ENCODE peak calls at places on chromosomes 6 and 20, in seven cellular contexts. N, U, S, B, W, H and Q are unnamed samples.

GRCh38 chr20:61120595-61121515 is 131.2 kb upstream of the CDH4 start:
- DNase-seq in N (no peak), U (no peak), S (peak), B (peak), W (peak), H (peak), Q (no peak)

GRCh38 chr6:40436685-40437604 is 150.2 kb downstream of the LRFN2 start:
- DNase-seq in N (peak), U (no peak), S (no peak), B (no peak), W (no peak), H (no peak), Q (no peak)

GRCh38 chr6:118860880-118861279 is 33.1 kb upstream of the ASF1A start:
- DNase-seq in N (no peak), U (no peak), S (no peak), B (no peak), W (no peak), H (no peak), Q (no peak)

GRCh38 chr20:18926972-18927371 is 113.4 kb downstream of the SCP2D1 start:
- DNase-seq in N (no peak), U (no peak), S (no peak), B (no peak), W (no peak), H (no peak), Q (no peak)

GRCh38 chr20:38692436-38693411 is 31.6 kb upstream of the SLC32A1 start:
- DNase-seq in N (peak), U (no peak), S (no peak), B (peak), W (no peak), H (peak), Q (peak)

GRCh38 chr20:59820204-59821041 is 113.0 kb downstream of the SYCP2 start:
- DNase-seq in N (peak), U (peak), S (no peak), B (peak), W (no peak), H (no peak), Q (no peak)

GRCh38 chr20:59291740-59292139 is 8.7 kb upstream of the EDN3 start:
- DNase-seq in N (no peak), U (no peak), S (no peak), B (peak), W (no peak), H (no peak), Q (no peak)

GRCh38 chr6:27608916-27609883 is 136.3 kb upstream of the ZNF184 start:
- DNase-seq in N (no peak), U (no peak), S (peak), B (peak), W (no peak), H (no peak), Q (no peak)

GRCh38 chr6:75305573-75305972 is 21.0 kb upstream of the TMEM30A start:
- DNase-seq in N (no peak), U (no peak), S (no peak), B (no peak), W (no peak), H (no peak), Q (no peak)
- H3K4me3 ChIP-seq in N (no peak), U (no peak), S (no peak), B (no peak), W (no peak), H (no peak), Q (no peak)

GRCh38 chr6:37169458-37170272 is at the start of gene PIM1:
- DNase-seq in N (peak), U (peak), S (peak), B (peak), W (peak), H (peak), Q (peak)
- TF ChIP-seq CTCF in N (no peak), U (peak), S (no peak), B (no peak), W (no peak), H (no peak), Q (no peak)

DNA sequence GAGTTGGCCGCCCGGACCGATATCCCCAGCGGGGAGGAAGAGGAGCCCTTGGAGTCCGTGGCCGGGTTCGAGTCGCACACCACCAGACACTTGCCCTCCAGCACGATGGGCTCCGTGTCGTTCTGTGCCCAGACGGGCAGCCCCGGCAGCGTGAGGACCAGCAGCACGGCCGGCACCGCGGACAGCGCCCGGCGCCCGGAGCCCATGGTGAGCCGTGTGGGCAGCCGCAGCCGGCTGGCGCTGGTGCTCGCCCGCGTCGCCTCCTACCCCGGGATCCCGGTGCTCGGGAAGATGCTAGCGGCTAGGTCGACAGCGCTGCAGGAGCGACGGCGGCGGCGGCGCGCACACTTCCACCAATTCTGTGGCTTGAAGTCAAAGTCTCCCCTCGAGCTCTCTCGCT is 1.4 kb downstream of the CBLN4 start:
- DNase-seq in N (no peak), U (no peak), S (no peak), B (no peak), W (no peak), H (no peak), Q (no peak)
- H3K4me3 ChIP-seq in N (peak), U (no peak), S (no peak), B (no peak), W (no peak), H (no peak), Q (no peak)

GRCh38 chr6:134424795-134425163 is 106.9 kb upstream of the SGK1 start:
- DNase-seq in N (no peak), U (no peak), S (no peak), B (no peak), W (no peak), H (no peak), Q (no peak)
- TF ChIP-seq CTCF in N (no peak), U (no peak), S (no peak), B (no peak), W (no peak), H (no peak), Q (no peak)

DNA sequence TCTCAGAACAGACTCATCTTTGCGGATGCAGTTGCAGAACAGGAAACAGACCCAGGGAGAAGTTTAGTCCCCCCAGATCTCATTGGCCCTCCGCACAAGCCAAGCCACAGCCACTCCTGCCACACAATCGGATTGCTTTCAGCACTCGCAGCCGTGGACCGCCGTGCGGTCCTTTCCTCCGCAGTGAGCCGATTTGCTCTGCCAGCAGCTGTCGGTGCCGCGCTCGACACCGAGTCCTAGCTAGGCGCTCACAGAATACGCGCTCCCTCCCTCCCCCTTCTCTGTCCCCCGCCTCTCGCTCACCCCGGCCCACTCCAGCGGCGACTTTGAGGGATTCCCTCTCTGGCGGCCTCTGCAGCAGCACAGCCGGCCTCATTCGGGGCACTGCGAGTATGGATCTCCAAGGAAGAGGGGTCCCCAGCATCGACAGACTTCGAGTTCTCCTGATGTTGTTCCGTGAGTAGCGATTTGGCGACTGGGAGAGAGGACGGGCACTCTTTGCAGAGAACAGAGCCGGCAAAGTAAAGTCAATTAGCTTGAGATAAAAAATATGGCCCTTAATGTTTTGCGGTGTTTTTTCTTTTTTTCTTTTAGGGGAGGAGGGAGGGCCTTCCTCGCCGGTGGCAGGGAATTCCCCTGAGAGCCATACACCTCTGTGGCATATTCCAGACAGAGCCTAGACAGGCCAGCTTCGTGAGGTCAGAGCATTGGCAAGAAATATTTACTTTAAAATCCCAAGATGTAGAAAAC is at the start of gene LAMP5:
- DNase-seq in N (no peak), U (no peak), S (peak), B (no peak), W (no peak), H (no peak), Q (no peak)
- H3K4me3 ChIP-seq in N (peak), U (no peak), S (peak), B (no peak), W (no peak), H (no peak), Q (peak)

GRCh38 chr20:25313608-25314007 is 65.7 kb downstream of the PYGB start:
- DNase-seq in N (no peak), U (no peak), S (no peak), B (no peak), W (no peak), H (no peak), Q (no peak)

GRCh38 chr20:25314497-25315417 is 66.9 kb downstream of the PYGB start:
- DNase-seq in N (peak), U (peak), S (no peak), B (no peak), W (no peak), H (no peak), Q (no peak)

GRCh38 chr20:25317351-25318075 is 69.6 kb downstream of the PYGB start:
- DNase-seq in N (peak), U (peak), S (no peak), B (no peak), W (no peak), H (no peak), Q (no peak)

GRCh38 chr20:25316506-25317190 is 68.8 kb downstream of the PYGB start:
- DNase-seq in N (peak), U (peak), S (no peak), B (no peak), W (no peak), H (no peak), Q (no peak)

DNA sequence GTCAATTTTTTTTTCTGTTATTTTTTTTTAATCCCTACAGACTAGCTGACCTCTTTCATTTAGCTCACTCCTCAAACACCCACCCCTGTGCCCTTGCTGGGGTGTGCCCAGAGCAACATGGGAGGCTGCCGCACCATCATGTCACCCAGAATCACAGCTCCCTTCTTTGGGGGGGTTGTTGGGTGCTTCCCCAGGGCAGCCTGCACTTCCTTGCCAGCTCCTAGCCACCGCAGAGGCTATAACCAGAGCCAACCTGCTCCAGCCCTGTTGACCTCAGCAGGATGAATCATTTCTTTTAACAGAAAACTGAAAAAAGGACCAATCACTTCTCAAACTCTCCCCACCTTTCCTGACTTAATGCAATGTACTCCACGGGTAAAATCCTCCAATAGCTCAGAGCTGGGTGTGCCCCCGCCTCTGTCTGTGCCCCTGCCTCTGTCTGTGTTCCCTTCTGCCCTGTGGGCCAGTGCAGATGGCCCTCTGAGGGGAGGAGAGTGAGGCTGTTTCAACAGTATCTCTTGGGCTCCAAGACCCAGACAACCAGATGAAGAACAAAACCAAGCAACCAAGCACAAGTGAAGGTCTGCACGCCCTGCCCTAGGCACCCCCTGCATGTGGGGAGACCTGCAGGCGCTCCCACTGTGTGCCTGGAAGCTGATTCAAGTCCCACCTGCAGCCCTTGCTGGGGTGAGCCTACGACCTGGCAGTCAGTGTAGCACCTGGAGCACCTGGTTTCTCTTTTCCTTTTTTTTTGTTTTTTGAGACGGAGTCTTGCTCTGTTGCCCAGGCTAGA is 67.7 kb downstream of the PYGB start:
- DNase-seq in N (peak), U (peak), S (no peak), B (no peak), W (no peak), H (no peak), Q (no peak)
- TF ChIP-seq CTCF in N (no peak), U (no peak), S (no peak), B (no peak), W (no peak), H (no peak), Q (no peak)